ENCODE peak calls at places on chromosomes 13 and 19, in five cellular contexts. One of them, this sample, is unnamed.

GRCh38 chr13:40562975-40563349 is 103.5 kb downstream of the FOXO1 start:
- DNase-seq in ACHN: peak
- DNase-seq in foreskin fibroblast: no peak
- DNase-seq in NCI-H1105 treated with DMSO at 0.1 percent for 48 hours: no peak
- DNase-seq in cardiac muscle cell: no peak
- DNase-seq in this sample: no peak

GRCh38 chr19:18340990-18341868 is 831 bp downstream of the PGPEP1 start:
- DNase-seq in cardiac muscle cell: peak
- DNase-seq in ACHN: peak
- DNase-seq in NCI-H1105 treated with DMSO at 0.1 percent for 48 hours: peak
- DNase-seq in foreskin fibroblast: peak
- DNase-seq in this sample: no peak

GRCh38 chr13:23876265-23876664 is 12.9 kb downstream of the MIPEP start:
- DNase-seq in ACHN: peak
- DNase-seq in foreskin fibroblast: no peak
- DNase-seq in NCI-H1105 treated with DMSO at 0.1 percent for 48 hours: no peak
- DNase-seq in cardiac muscle cell: no peak
- DNase-seq in this sample: no peak

GRCh38 chr13:101150998-101151397 is 265.3 kb downstream of the NALCN start:
- DNase-seq in NCI-H1105 treated with DMSO at 0.1 percent for 48 hours: no peak
- DNase-seq in ACHN: no peak
- DNase-seq in foreskin fibroblast: peak
- DNase-seq in cardiac muscle cell: peak
- DNase-seq in this sample: peak

GRCh38 chr19:12995596-12996541 is 594 bp downstream of the NFIX start:
- DNase-seq in foreskin fibroblast: no peak
- DNase-seq in NCI-H1105 treated with DMSO at 0.1 percent for 48 hours: no peak
- DNase-seq in cardiac muscle cell: no peak
- DNase-seq in ACHN: peak
- DNase-seq in this sample: no peak

GRCh38 chr19:58409010-58409790 is 751 bp downstream of the ZNF584 start:
- DNase-seq in cardiac muscle cell: no peak
- DNase-seq in NCI-H1105 treated with DMSO at 0.1 percent for 48 hours: peak
- DNase-seq in foreskin fibroblast: no peak
- DNase-seq in ACHN: peak
- DNase-seq in this sample: no peak

GRCh38 chr13:25111557-25111956 is 15.6 kb downstream of the PABPC3 start:
- DNase-seq in ACHN: peak
- DNase-seq in foreskin fibroblast: no peak
- DNase-seq in cardiac muscle cell: no peak
- DNase-seq in NCI-H1105 treated with DMSO at 0.1 percent for 48 hours: no peak
- DNase-seq in this sample: peak

GRCh38 chr13:44746690-44747089 is 170.6 kb upstream of the TSC22D1 start:
- DNase-seq in cardiac muscle cell: no peak
- DNase-seq in ACHN: no peak
- DNase-seq in foreskin fibroblast: peak
- DNase-seq in NCI-H1105 treated with DMSO at 0.1 percent for 48 hours: no peak
- DNase-seq in this sample: no peak

GRCh38 chr13:52195052-52195837 is 35.8 kb upstream of the NEK3 start:
- DNase-seq in foreskin fibroblast: peak
- DNase-seq in ACHN: no peak
- DNase-seq in cardiac muscle cell: no peak
- DNase-seq in NCI-H1105 treated with DMSO at 0.1 percent for 48 hours: no peak
- DNase-seq in this sample: peak

GRCh38 chr13:68176486-68176885 is 946.4 kb upstream of the PCDH9 start:
- DNase-seq in foreskin fibroblast: no peak
- DNase-seq in NCI-H1105 treated with DMSO at 0.1 percent for 48 hours: no peak
- DNase-seq in cardiac muscle cell: no peak
- DNase-seq in ACHN: peak
- DNase-seq in this sample: peak

GRCh38 chr13:40221460-40222201 is 444.8 kb downstream of the FOXO1 start:
- DNase-seq in cardiac muscle cell: no peak
- DNase-seq in ACHN: no peak
- DNase-seq in NCI-H1105 treated with DMSO at 0.1 percent for 48 hours: no peak
- DNase-seq in foreskin fibroblast: peak
- DNase-seq in this sample: peak

GRCh38 chr19:40690699-40691420 is 409 bp upstream of the NUMBL start:
- DNase-seq in NCI-H1105 treated with DMSO at 0.1 percent for 48 hours: peak
- DNase-seq in foreskin fibroblast: peak
- DNase-seq in ACHN: peak
- DNase-seq in cardiac muscle cell: peak
- DNase-seq in this sample: peak

This sample was measured in brain microvascular endothelial cell.